ENCODE peak calls at places on chromosome 21, in six cellular contexts. One of them, this sample, is unnamed.

GRCh38 chr21:43760391-43760958 is 15.6 kb downstream of the CSTB start:
- DNase-seq in posterior cingulate gyrus: no peak
- DNase-seq in AML-193: no peak
- DNase-seq in CD4-positive, alpha-beta T cell: no peak
- DNase-seq in transverse colon: no peak
- DNase-seq in nephron progenitor cell: no peak
- DNase-seq in this sample: no peak

GRCh38 chr21:37749132-37749531 is 167.1 kb downstream of the KCNJ6 start:
- DNase-seq in posterior cingulate gyrus: no peak
- DNase-seq in AML-193: no peak
- DNase-seq in CD4-positive, alpha-beta T cell: no peak
- DNase-seq in transverse colon: no peak
- DNase-seq in nephron progenitor cell: no peak
- DNase-seq in this sample: no peak

GRCh38 chr21:34846601-34847112 is 177.9 kb downstream of the CLIC6 start:
- DNase-seq in posterior cingulate gyrus: no peak
- DNase-seq in AML-193: no peak
- DNase-seq in CD4-positive, alpha-beta T cell: no peak
- DNase-seq in transverse colon: peak; percentile 40
- DNase-seq in nephron progenitor cell: peak; percentile 50
- DNase-seq in this sample: peak; percentile 35

GRCh38 chr21:44694776-44695175 is 2.2 kb upstream of the KRTAP10-12 start:
- DNase-seq in posterior cingulate gyrus: no peak
- DNase-seq in AML-193: no peak
- DNase-seq in CD4-positive, alpha-beta T cell: no peak
- DNase-seq in transverse colon: no peak
- DNase-seq in nephron progenitor cell: no peak
- DNase-seq in this sample: no peak

GRCh38 chr21:39715804-39716397 is 29.1 kb upstream of the IGSF5 start:
- DNase-seq in posterior cingulate gyrus: peak; percentile 73
- DNase-seq in AML-193: peak; percentile 5
- DNase-seq in CD4-positive, alpha-beta T cell: peak; percentile 34
- DNase-seq in transverse colon: peak; percentile 68
- DNase-seq in nephron progenitor cell: peak; percentile 72
- DNase-seq in this sample: peak; percentile 58

GRCh38 chr21:25456672-25457071 is 150.6 kb downstream of the MRPL39 start:
- DNase-seq in posterior cingulate gyrus: no peak
- DNase-seq in AML-193: no peak
- DNase-seq in CD4-positive, alpha-beta T cell: no peak
- DNase-seq in transverse colon: no peak
- DNase-seq in nephron progenitor cell: no peak
- DNase-seq in this sample: no peak

GRCh38 chr21:41369105-41369914 is 7.5 kb downstream of the MX2 start:
- DNase-seq in posterior cingulate gyrus: no peak
- DNase-seq in AML-193: no peak
- DNase-seq in CD4-positive, alpha-beta T cell: peak; percentile 52
- DNase-seq in transverse colon: no peak
- DNase-seq in nephron progenitor cell: peak; percentile 70
- DNase-seq in this sample: no peak

GRCh38 chr21:34967509-34968289 is 81.4 kb downstream of the RUNX1 start:
- DNase-seq in posterior cingulate gyrus: no peak
- DNase-seq in AML-193: no peak
- DNase-seq in CD4-positive, alpha-beta T cell: no peak
- DNase-seq in transverse colon: no peak
- DNase-seq in nephron progenitor cell: no peak
- DNase-seq in this sample: no peak

GRCh38 chr21:15514073-15514946 is 215.5 kb upstream of the USP25 start:
- DNase-seq in posterior cingulate gyrus: no peak
- DNase-seq in AML-193: no peak
- DNase-seq in CD4-positive, alpha-beta T cell: peak; percentile 56
- DNase-seq in transverse colon: peak; percentile 52
- DNase-seq in nephron progenitor cell: no peak
- DNase-seq in this sample: peak; percentile 54

GRCh38 chr21:44703731-44704635 is 7.0 kb downstream of the KRTAP10-12 start:
- DNase-seq in posterior cingulate gyrus: no peak
- DNase-seq in AML-193: no peak
- DNase-seq in CD4-positive, alpha-beta T cell: no peak
- DNase-seq in transverse colon: no peak
- DNase-seq in nephron progenitor cell: no peak
- DNase-seq in this sample: no peak

GRCh38 chr21:44569861-44570517 is 3.5 kb upstream of the KRTAP10-4 start:
- DNase-seq in posterior cingulate gyrus: no peak
- DNase-seq in AML-193: no peak
- DNase-seq in CD4-positive, alpha-beta T cell: no peak
- DNase-seq in transverse colon: no peak
- DNase-seq in nephron progenitor cell: no peak
- DNase-seq in this sample: no peak

GRCh38 chr21:33364830-33365229 is 38.4 kb upstream of the IFNGR2 start:
- DNase-seq in posterior cingulate gyrus: no peak
- DNase-seq in AML-193: no peak
- DNase-seq in CD4-positive, alpha-beta T cell: no peak
- DNase-seq in transverse colon: no peak
- DNase-seq in nephron progenitor cell: no peak
- DNase-seq in this sample: no peak